ENCODE peak calls at places on chromosome 3, in seven cellular contexts. E is MM.1S, J is hepatocyte, S is HepG2, T is PC-3, B is IMR-90, Y is OCI-LY7. H is an unnamed sample.

GRCh38 chr3:45362768-45363167 is 25.6 kb upstream of the LARS2 start:
- DNase-seq in T (peak; percentile 15), E (no peak), Y (no peak), S (no peak), B (peak; percentile 55), J (peak; percentile 51), H (no peak)

GRCh38 chr3:30751610-30752299 is 142.7 kb downstream of the GADL1 start:
- DNase-seq in E (peak; percentile 15), J (peak; percentile 49), Y (peak; percentile 55), T (peak; percentile 62), S (peak; percentile 20), B (peak; percentile 62), H (peak; percentile 71)

GRCh38 chr3:50392101-50392715 is 32.9 kb upstream of the TMEM115 start:
- DNase-seq in S (no peak), Y (no peak), J (no peak), T (no peak), E (no peak), B (no peak), H (no peak)

GRCh38 chr3:5194801-5195509 is 7.4 kb downstream of the EDEM1 start:
- DNase-seq in Y (peak; percentile 70), S (peak; percentile 67), B (peak; percentile 91), E (peak; percentile 73), J (peak; percentile 77), T (peak; percentile 95), H (no peak)

GRCh38 chr3:53255360-53255774 is 455 bp downstream of the TKT start:
- DNase-seq in S (no peak), E (peak; percentile 48), T (no peak), J (peak; percentile 64), Y (peak; percentile 76), B (no peak), H (no peak)

GRCh38 chr3:11084098-11084497 is 70.2 kb upstream of the HRH1 start:
- DNase-seq in E (no peak), T (peak; percentile 26), B (no peak), Y (no peak), J (no peak), S (no peak), H (no peak)

GRCh38 chr3:94226058-94226457 is 163.2 kb downstream of the NSUN3 start:
- DNase-seq in E (no peak), S (no peak), J (no peak), Y (no peak), T (peak; percentile 84), B (peak; percentile 50), H (no peak)

GRCh38 chr3:190807719-190808375 is 54.6 kb downstream of the GMNC start:
- DNase-seq in S (peak; percentile 2), E (no peak), T (no peak), B (no peak), J (peak; percentile 18), Y (no peak), H (no peak)

GRCh38 chr3:23455084-23455483 is 252.0 kb downstream of the UBE2E2 start:
- DNase-seq in S (no peak), B (peak; percentile 89), Y (no peak), J (no peak), T (peak; percentile 95), E (no peak), H (no peak)

GRCh38 chr3:53837331-53837730 is 8.9 kb downstream of the CHDH start:
- DNase-seq in Y (no peak), E (no peak), S (no peak), B (no peak), J (no peak), T (no peak), H (no peak)

GRCh38 chr3:43161684-43162512 is 56.0 kb upstream of the POMGNT2 start:
- DNase-seq in Y (peak; percentile 29), T (peak; percentile 77), S (peak; percentile 24), E (peak; percentile 70), J (peak; percentile 56), B (peak; percentile 78), H (peak; percentile 34)

GRCh38 chr3:14358426-14359211 is 43.8 kb upstream of the SLC6A6 start:
- DNase-seq in S (no peak), Y (no peak), B (peak; percentile 75), E (no peak), J (peak; percentile 88), T (no peak), H (peak; percentile 66)

GRCh38 chr3:127616836-127617605 is 12.0 kb upstream of the PODXL2 start:
- DNase-seq in E (no peak), B (no peak), Y (no peak), J (no peak), S (no peak), T (no peak), H (no peak)
- H4K20me1 ChIP-seq in E (peaks cover 5% of the 10 kb centered on the region), B (no peaks in the 10 kb centered on the region), Y (peaks cover 6% of the 10 kb centered on the region), J (no peaks in the 10 kb centered on the region), S (no peaks in the 10 kb centered on the region), T (no peaks in the 10 kb centered on the region), H (peaks cover 52% of the 10 kb centered on the region)

GRCh38 chr3:47752716-47753115 is 29.0 kb downstream of the SMARCC1 start:
- DNase-seq in T (no peak), S (no peak), J (no peak), Y (no peak), B (no peak), E (no peak), H (no peak)
- H4K20me1 ChIP-seq in T (peaks cover 20% of the 10 kb centered on the region), S (peaks cover 11% of the 10 kb centered on the region), J (peaks cover 28% of the 10 kb centered on the region), Y (peaks cover 5% of the 10 kb centered on the region), B (peaks cover 21% of the 10 kb centered on the region), E (no peaks in the 10 kb centered on the region), H (peaks cover 93% of the 10 kb centered on the region)

GRCh38 chr3:48002787-48003186 is 13.4 kb downstream of the MAP4 start:
- DNase-seq in Y (no peak), B (no peak), S (no peak), J (no peak), T (no peak), E (no peak), H (no peak)
- H4K20me1 ChIP-seq in Y (no peaks in the 10 kb centered on the region), B (peaks cover 89% of the 10 kb centered on the region), S (peaks cover 8% of the 10 kb centered on the region), J (peaks cover 23% of the 10 kb centered on the region), T (peaks cover 9% of the 10 kb centered on the region), E (no peaks in the 10 kb centered on the region), H (no peaks in the 10 kb centered on the region)

GRCh38 chr3:152278674-152279427 is 10.1 kb downstream of the MBNL1 start:
- DNase-seq in B (no peak), S (no peak), J (no peak), E (peak; percentile 30), Y (no peak), T (no peak), H (no peak)

GRCh38 chr3:152280539-152280938 is 11.8 kb downstream of the MBNL1 start:
- DNase-seq in B (no peak), S (no peak), T (no peak), Y (no peak), E (no peak), J (no peak), H (no peak)

GRCh38 chr3:152277198-152277597 is 8.5 kb downstream of the MBNL1 start:
- DNase-seq in S (no peak), Y (no peak), T (no peak), B (no peak), J (no peak), E (no peak), H (no peak)

GRCh38 chr3:152279474-152279873 is 10.7 kb downstream of the MBNL1 start:
- DNase-seq in B (no peak), J (no peak), Y (no peak), S (no peak), E (no peak), T (no peak), H (no peak)

DNA sequence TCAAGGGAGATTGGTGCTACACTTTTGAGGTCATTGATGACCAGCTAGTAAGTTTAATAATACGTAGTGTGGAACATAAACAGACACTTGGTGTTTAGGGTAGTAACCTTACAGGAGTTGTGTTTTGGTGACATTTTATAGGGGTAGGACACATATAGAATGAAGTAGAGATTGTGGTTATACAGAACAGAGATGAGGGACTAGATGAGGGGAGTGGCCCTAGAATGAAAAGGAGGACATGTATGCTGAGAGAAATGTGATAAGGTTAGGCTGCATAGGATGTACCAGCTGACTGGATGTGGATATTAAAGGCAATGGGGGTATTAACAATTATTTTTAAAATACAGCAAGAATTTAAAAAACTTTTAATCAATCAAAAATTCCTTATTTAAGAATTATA is 8.0 kb downstream of the MBNL1 start:
- DNase-seq in Y (no peak), T (no peak), B (no peak), E (no peak), J (no peak), S (no peak), H (no peak)
- H4K20me1 ChIP-seq in Y (peaks cover 70% of the 10 kb centered on the region), T (peaks cover 78% of the 10 kb centered on the region), B (peaks cover 48% of the 10 kb centered on the region), E (no peaks in the 10 kb centered on the region), J (peaks cover 45% of the 10 kb centered on the region), S (peaks cover 8% of the 10 kb centered on the region), H (no peaks in the 10 kb centered on the region)

GRCh38 chr3:152403632-152404066 is 134.9 kb downstream of the MBNL1 start:
- DNase-seq in J (peak; percentile 9), B (peak; percentile 42), E (no peak), Y (no peak), S (no peak), T (no peak), H (no peak)

GRCh38 chr3:152400912-152401311 is 132.2 kb downstream of the MBNL1 start:
- DNase-seq in Y (no peak), J (no peak), S (no peak), T (peak; percentile 84), B (peak; percentile 94), E (no peak), H (no peak)

GRCh38 chr3:152404976-152405375 is 136.2 kb downstream of the MBNL1 start:
- DNase-seq in Y (no peak), E (no peak), T (no peak), B (no peak), J (no peak), S (no peak), H (no peak)

GRCh38 chr3:152402698-152403456 is 134.1 kb downstream of the MBNL1 start:
- DNase-seq in T (peak; percentile 31), S (no peak), B (peak; percentile 24), E (no peak), Y (no peak), J (no peak), H (no peak)

DNA sequence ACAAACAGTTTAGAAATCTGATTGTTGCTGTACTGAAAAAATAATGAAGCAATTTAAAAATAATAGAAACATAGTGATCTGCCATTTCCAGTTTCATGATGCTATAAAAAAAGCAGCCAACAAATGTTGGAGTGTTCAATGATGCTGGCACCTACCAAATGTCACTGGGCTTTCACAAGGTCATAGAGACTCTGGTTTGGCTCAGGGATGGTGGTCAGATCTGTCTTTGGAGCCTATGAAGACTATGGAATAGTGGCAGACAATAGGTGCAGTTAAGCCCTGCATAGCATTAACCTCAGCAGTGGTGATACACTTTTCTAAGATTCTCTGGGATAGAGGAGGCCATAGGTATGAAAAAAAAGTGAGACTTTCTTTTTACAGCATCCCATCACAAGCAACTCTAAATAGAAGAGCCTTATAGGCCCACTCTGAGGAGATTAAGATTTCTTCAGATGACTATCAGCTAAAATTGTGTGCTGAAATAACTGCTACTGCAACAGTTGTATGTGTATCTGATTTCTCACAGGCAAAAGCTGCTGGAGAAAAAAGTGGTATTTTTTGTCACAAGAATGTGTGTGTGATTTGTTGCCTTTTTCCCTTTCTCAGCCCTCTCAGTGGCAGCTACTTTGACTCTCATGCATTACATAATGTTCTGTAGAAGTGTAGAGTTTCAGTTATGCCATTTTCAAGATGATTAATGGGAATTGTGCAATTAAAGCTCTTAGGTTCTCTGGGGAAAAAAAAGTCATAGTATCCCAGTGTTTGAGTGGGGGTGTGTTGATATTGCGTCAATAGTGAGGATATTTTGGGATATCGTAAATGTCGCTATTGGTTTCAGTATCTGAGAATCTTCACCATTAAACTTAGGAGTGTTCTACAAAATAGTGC is 137.4 kb downstream of the MBNL1 start:
- DNase-seq in J (peak; percentile 28), B (peak; percentile 87), T (peak; percentile 67), Y (no peak), E (no peak), S (no peak), H (no peak)
- H4K20me1 ChIP-seq in J (peaks cover 6% of the 10 kb centered on the region), B (peaks cover 51% of the 10 kb centered on the region), T (peaks cover 13% of the 10 kb centered on the region), Y (peaks cover 47% of the 10 kb centered on the region), E (peaks cover 35% of the 10 kb centered on the region), S (no peaks in the 10 kb centered on the region), H (no peaks in the 10 kb centered on the region)